ENCODE peak calls at places on chromosome 2, in ten cellular contexts. U is heart left ventricle, X is AG04450, V is sigmoid colon, B is transverse colon, M is gastrocnemius medialis, P is neural progenitor cell, G is body of pancreas, L is tibial artery, F is prostate gland. S is an unnamed sample.

GRCh38 chr2:177799531-177799930 is 273.0 kb downstream of the PDE11A start:
- DNase-seq in U (no peak), X (no peak), V (no peak), B (no peak), M (no peak), P (peak), G (no peak), L (no peak), F (no peak), S (no peak)

GRCh38 chr2:240655931-240656886 is 26.5 kb downstream of the AQP12B start:
- DNase-seq in U (no peak), X (no peak), V (peak), B (no peak), M (no peak), P (no peak), G (no peak), L (no peak), F (no peak), S (no peak)

GRCh38 chr2:18976112-18976961 is 382.1 kb downstream of the OSR1 start:
- DNase-seq in U (peak), X (peak), V (peak), B (peak), M (no peak), P (no peak), G (no peak), L (peak), F (no peak), S (no peak)

GRCh38 chr2:166197446-166197845 is 69.6 kb upstream of the SCN1A start:
- DNase-seq in U (no peak), X (no peak), V (no peak), B (no peak), M (no peak), P (no peak), G (no peak), L (no peak), F (no peak), S (no peak)

GRCh38 chr2:96642564-96643350 is at the start of gene FER1L5:
- DNase-seq in U (peak), X (no peak), V (no peak), B (no peak), M (no peak), P (peak), G (peak), L (no peak), F (peak), S (no peak)

GRCh38 chr2:233832869-233833812 is 21.2 kb downstream of the HJURP start:
- DNase-seq in U (no peak), X (peak), V (peak), B (peak), M (no peak), P (peak), G (no peak), L (no peak), F (no peak), S (peak)

GRCh38 chr2:177675256-177676220 is 283.0 kb downstream of the AGPS start:
- DNase-seq in U (no peak), X (no peak), V (no peak), B (no peak), M (no peak), P (no peak), G (no peak), L (no peak), F (no peak), S (no peak)

GRCh38 chr2:237060518-237061312 is 25.0 kb upstream of the COPS8 start:
- DNase-seq in U (peak), X (peak), V (no peak), B (peak), M (no peak), P (peak), G (peak), L (peak), F (peak), S (no peak)

GRCh38 chr2:69032336-69032735 is 19.4 kb downstream of the ANTXR1 start:
- DNase-seq in U (no peak), X (no peak), V (no peak), B (no peak), M (no peak), P (no peak), G (no peak), L (no peak), F (no peak), S (no peak)

GRCh38 chr2:158015428-158016076 is 86.1 kb upstream of the UPP2 start:
- DNase-seq in U (no peak), X (no peak), V (no peak), B (no peak), M (no peak), P (no peak), G (no peak), L (no peak), F (no peak), S (no peak)

GRCh38 chr2:238905224-238905623 is 57.3 kb downstream of the TWIST2 start:
- DNase-seq in U (no peak), X (no peak), V (peak), B (no peak), M (no peak), P (no peak), G (no peak), L (no peak), F (no peak), S (no peak)

GRCh38 chr2:128475427-128476211 is 157.0 kb upstream of the HS6ST1 start:
- DNase-seq in U (no peak), X (no peak), V (no peak), B (no peak), M (no peak), P (peak), G (no peak), L (no peak), F (no peak), S (peak)

GRCh38 chr2:128472789-128473174 is 154.1 kb upstream of the HS6ST1 start:
- DNase-seq in U (no peak), X (no peak), V (no peak), B (no peak), M (no peak), P (peak), G (no peak), L (no peak), F (no peak), S (no peak)

GRCh38 chr2:128473175-128474013 is 154.7 kb upstream of the HS6ST1 start:
- DNase-seq in U (no peak), X (no peak), V (peak), B (peak), M (peak), P (peak), G (no peak), L (no peak), F (peak), S (peak)

GRCh38 chr2:128474962-128475361 is 156.3 kb upstream of the HS6ST1 start:
- DNase-seq in U (no peak), X (no peak), V (no peak), B (no peak), M (no peak), P (no peak), G (no peak), L (no peak), F (no peak), S (no peak)

GRCh38 chr2:128474014-128474961 is 155.6 kb upstream of the HS6ST1 start:
- DNase-seq in U (no peak), X (no peak), V (no peak), B (no peak), M (no peak), P (peak), G (no peak), L (no peak), F (no peak), S (peak)
- H3K27ac ChIP-seq in U (no peak), X (no peak), V (no peak), B (no peak), M (no peak), P (no peak), G (no peak), L (no peak), F (no peak), S (peak)

GRCh38 chr2:235026137-235026536 is 74.3 kb downstream of the SH3BP4 start:
- DNase-seq in U (no peak), X (peak), V (peak), B (peak), M (no peak), P (no peak), G (peak), L (no peak), F (peak), S (no peak)

GRCh38 chr2:235029054-235029453 is 77.2 kb downstream of the SH3BP4 start:
- DNase-seq in U (no peak), X (no peak), V (no peak), B (no peak), M (no peak), P (no peak), G (no peak), L (no peak), F (no peak), S (no peak)

GRCh38 chr2:235028646-235029045 is 76.8 kb downstream of the SH3BP4 start:
- DNase-seq in U (no peak), X (no peak), V (no peak), B (no peak), M (no peak), P (no peak), G (no peak), L (no peak), F (no peak), S (no peak)

GRCh38 chr2:235026649-235027557 is 75.1 kb downstream of the SH3BP4 start:
- DNase-seq in U (peak), X (no peak), V (peak), B (peak), M (no peak), P (no peak), G (peak), L (no peak), F (peak), S (no peak)

DNA sequence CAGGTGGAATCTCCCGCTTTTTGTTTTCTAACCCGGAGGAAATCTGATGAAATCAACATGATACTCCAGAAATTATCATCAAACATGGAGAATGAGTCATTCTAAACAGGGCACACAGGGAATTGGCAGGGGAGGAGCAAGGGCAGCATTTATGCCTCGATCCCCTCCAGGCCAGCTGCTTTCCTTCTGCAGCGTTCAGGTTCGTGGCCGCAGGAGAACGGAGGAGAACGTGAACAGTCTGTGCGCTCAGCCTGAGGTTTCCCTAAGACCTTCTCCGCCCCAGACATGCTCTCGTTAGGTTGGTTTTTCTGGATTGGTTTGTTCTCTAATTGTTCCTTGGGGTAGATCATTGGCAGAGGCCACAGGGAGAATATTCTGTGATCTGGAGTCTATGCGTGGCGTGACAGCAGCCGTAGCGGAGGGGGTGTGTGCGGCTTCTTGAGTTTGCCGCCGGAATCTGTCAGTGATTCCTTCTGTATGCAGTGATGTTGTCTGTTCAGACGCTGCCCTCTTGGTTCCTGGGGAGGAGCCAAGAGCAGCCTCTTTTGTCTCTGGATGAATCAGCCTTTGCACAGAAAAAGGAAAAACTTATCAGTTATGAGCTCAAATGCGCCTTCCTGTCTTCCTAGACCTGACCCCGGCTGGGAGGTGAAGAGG is 75.9 kb downstream of the SH3BP4 start:
- DNase-seq in U (no peak), X (no peak), V (peak), B (no peak), M (no peak), P (no peak), G (peak), L (no peak), F (peak), S (no peak)
- H3K27ac ChIP-seq in U (no peak), X (peak), V (no peak), B (no peak), M (no peak), P (no peak), G (peak), L (no peak), F (peak), S (no peak)

DNA sequence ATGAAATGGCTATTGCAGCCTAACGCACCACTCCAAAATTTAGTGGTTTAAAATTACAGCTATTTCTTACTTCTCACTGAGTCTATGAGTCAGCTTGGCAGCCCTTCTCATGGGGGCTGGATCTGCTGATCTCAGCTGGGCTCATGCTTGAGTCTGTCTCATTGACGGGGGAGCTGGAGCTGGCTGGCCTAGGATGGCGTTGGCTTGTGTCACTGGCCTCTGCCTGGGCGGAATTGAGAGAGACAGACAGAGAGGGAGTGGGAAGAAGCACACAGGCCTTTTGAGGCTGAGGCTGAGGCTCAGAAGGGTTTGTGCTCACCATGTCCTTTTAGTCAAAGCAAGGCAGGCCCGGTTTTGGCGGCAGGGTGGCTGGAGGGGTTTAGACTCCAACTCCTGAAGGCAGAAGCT is 412.1 kb upstream of the MYT1L start:
- DNase-seq in U (peak), X (no peak), V (peak), B (no peak), M (peak), P (no peak), G (peak), L (peak), F (no peak), S (no peak)
- H3K27ac ChIP-seq in U (no peak), X (no peak), V (peak), B (no peak), M (no peak), P (no peak), G (no peak), L (no peak), F (no peak), S (no peak)

GRCh38 chr2:30191831-30192271 is 39.5 kb upstream of the LBH start:
- DNase-seq in U (no peak), X (no peak), V (peak), B (no peak), M (no peak), P (no peak), G (no peak), L (no peak), F (no peak), S (no peak)
- H3K27ac ChIP-seq in U (no peak), X (no peak), V (no peak), B (no peak), M (no peak), P (no peak), G (no peak), L (no peak), F (no peak), S (no peak)

GRCh38 chr2:151192681-151193080 is 69.0 kb downstream of the RBM43 start:
- DNase-seq in U (no peak), X (no peak), V (no peak), B (no peak), M (no peak), P (no peak), G (no peak), L (no peak), F (no peak), S (no peak)

GRCh38 chr2:151183072-151183580 is 78.5 kb downstream of the RBM43 start:
- DNase-seq in U (no peak), X (no peak), V (no peak), B (no peak), M (no peak), P (no peak), G (no peak), L (no peak), F (no peak), S (no peak)

GRCh38 chr2:151186011-151186410 is 75.7 kb downstream of the RBM43 start:
- DNase-seq in U (no peak), X (no peak), V (no peak), B (no peak), M (no peak), P (no peak), G (no peak), L (no peak), F (no peak), S (no peak)

GRCh38 chr2:151193576-151193975 is 68.1 kb downstream of the RBM43 start:
- DNase-seq in U (no peak), X (no peak), V (no peak), B (no peak), M (no peak), P (no peak), G (no peak), L (no peak), F (no peak), S (no peak)

GRCh38 chr2:151189125-151189524 is 72.5 kb downstream of the RBM43 start:
- DNase-seq in U (no peak), X (no peak), V (no peak), B (no peak), M (no peak), P (no peak), G (no peak), L (no peak), F (no peak), S (no peak)
- H3K27ac ChIP-seq in U (no peak), X (no peak), V (no peak), B (no peak), M (no peak), P (no peak), G (no peak), L (no peak), F (no peak), S (no peak)

DNA sequence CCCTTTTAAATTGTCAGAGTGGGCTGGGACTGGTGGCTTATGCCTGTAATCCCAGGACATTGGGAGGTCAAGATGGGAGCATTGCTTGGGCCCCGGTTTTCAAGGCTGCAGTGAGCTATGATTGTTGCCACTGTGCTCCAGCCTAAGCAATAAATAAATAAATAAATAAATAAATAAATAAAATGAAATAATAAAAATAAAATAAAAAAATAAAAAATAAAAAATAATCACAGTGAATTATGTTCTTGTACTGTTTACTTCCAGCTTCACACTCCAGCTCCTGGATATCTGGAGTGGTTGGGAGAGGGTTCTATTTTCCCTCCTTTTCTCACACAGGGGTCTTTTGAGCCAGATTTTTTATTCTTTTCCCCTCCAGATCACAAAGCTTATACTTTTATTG is 26.2 kb upstream of the PNPT1 start:
- DNase-seq in U (no peak), X (no peak), V (no peak), B (no peak), M (no peak), P (no peak), G (no peak), L (no peak), F (no peak), S (no peak)
- H3K27ac ChIP-seq in U (no peak), X (no peak), V (no peak), B (no peak), M (no peak), P (no peak), G (no peak), L (no peak), F (no peak), S (no peak)

DNA sequence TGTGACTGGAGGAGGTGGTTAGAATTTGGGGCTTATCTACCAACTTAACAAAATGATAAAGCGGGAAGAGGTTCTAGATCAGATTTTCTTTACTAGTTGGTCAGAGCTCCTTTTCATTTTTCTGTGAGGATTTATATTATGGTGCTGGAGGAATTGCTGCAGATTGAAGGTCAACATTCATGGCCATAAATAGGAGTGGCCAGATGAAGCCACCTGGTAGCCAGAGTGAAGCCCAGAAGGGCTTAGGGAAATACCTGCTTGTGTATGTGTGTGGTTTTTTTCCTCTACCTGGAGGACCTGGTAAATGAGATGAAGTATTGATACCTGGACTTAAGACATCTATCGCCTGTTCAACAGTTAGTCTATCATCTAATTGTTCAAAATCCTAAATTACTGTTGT is 122.9 kb upstream of the MSTN start:
- DNase-seq in U (no peak), X (no peak), V (no peak), B (peak), M (no peak), P (no peak), G (no peak), L (no peak), F (no peak), S (no peak)
- H3K27ac ChIP-seq in U (no peak), X (no peak), V (no peak), B (peak), M (no peak), P (no peak), G (no peak), L (no peak), F (no peak), S (no peak)

DNA sequence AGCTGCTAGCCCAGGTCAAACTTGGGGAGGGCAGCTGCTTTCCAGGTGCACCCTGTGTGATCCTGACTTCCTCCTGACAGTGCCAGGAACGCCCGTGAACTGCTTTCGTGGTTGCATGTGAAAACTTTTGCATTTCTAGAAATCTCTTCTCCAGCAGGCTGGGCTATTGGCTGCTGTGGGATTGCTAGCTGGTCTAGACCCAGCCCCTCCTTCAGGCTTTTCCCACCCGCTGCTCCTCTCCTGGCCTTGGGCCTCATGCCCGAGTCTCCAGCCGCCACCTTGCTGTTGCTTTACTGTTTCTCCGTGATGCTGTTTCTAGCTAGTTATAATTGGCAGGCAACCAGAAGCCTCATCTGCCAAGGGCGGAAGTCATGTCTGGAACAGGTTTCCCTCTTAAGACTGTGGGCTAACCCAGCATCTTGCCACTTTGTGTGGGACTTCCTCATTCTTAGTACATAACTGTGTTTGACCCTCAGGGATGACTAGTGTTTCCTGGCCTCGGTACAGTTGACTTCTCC is 27.0 kb upstream of the MGAT4A start:
- DNase-seq in U (peak), X (peak), V (peak), B (peak), M (peak), P (no peak), G (peak), L (peak), F (peak), S (no peak)
- H3K27ac ChIP-seq in U (peak), X (no peak), V (no peak), B (peak), M (peak), P (no peak), G (peak), L (no peak), F (peak), S (no peak)

GRCh38 chr2:38173690-38174089 is 97.7 kb upstream of the CYP1B1 start:
- DNase-seq in U (no peak), X (no peak), V (no peak), B (no peak), M (no peak), P (no peak), G (no peak), L (no peak), F (no peak), S (no peak)
- H3K27ac ChIP-seq in U (peak), X (no peak), V (no peak), B (no peak), M (no peak), P (no peak), G (no peak), L (no peak), F (no peak), S (no peak)